ENCODE peak calls at places on chromosomes 12 and 14, in five cellular contexts. I, X, G, C and D are unnamed samples.
A peak's percentile ranks its signal among the peaks of the same experiment; 100 is the strongest.

GRCh38 chr14:77322209-77322902 is 1.5 kb downstream of the GSTZ1 start:
- DNase-seq in G (no peak), I (no peak), C (no peak), X (no peak), D (no peak)

GRCh38 chr12:92365836-92366235 is 220.2 kb upstream of the BTG1 start:
- DNase-seq in C (no peak), X (no peak), G (no peak), I (no peak), D (no peak)

GRCh38 chr12:4118017-4118510 is 155.5 kb upstream of the CCND2 start:
- DNase-seq in X (peak; percentile 65), C (peak; percentile 37), I (peak; percentile 74), G (peak; percentile 64), D (peak; percentile 42)

GRCh38 chr14:69059658-69060648 is 80.9 kb upstream of the ACTN1 start:
- DNase-seq in X (no peak), G (peak; percentile 97), I (peak; percentile 99), C (peak; percentile 91), D (peak; percentile 99)

GRCh38 chr12:27425306-27425705 is 21.2 kb upstream of the SMCO2 start:
- DNase-seq in I (peak; percentile 21), X (no peak), G (peak; percentile 18), C (no peak), D (peak; percentile 37)

GRCh38 chr12:6114476-6114870 is 10.0 kb downstream of the VWF start:
- DNase-seq in I (no peak), G (no peak), C (no peak), X (no peak), D (no peak)

GRCh38 chr12:11839093-11839641 is 189.7 kb downstream of the ETV6 start:
- DNase-seq in I (peak; percentile 29), C (no peak), G (peak; percentile 49), X (no peak), D (peak; percentile 83)

GRCh38 chr14:21923820-21924219 is 250.2 kb upstream of the OR4E1 start:
- DNase-seq in X (no peak), C (no peak), G (no peak), I (no peak), D (no peak)

GRCh38 chr14:37060496-37061260 is 111.7 kb downstream of the SLC25A21 start:
- DNase-seq in C (no peak), X (no peak), G (no peak), I (no peak), D (no peak)

GRCh38 chr14:64997108-64997794 is 10.6 kb downstream of the FNTB start:
- DNase-seq in C (no peak), I (no peak), X (no peak), G (no peak), D (no peak)

GRCh38 chr12:115308918-115309317 is 624.9 kb upstream of the TBX3 start:
- DNase-seq in G (no peak), C (peak; percentile 40), I (no peak), X (no peak), D (no peak)

GRCh38 chr14:105087963-105088811 is 23.0 kb upstream of the GPR132 start:
- DNase-seq in G (peak; percentile 72), X (no peak), C (peak; percentile 67), I (peak; percentile 87), D (peak; percentile 68)

GRCh38 chr14:48735607-48736006 is 850.6 kb downstream of the RPS29 start:
- DNase-seq in C (no peak), G (no peak), I (peak; percentile 48), X (no peak), D (no peak)

GRCh38 chr12:26523708-26524150 is 309.3 kb downstream of the ITPR2 start:
- DNase-seq in G (peak; percentile 99), I (peak; percentile 97), X (no peak), C (peak; percentile 95), D (peak; percentile 96)

GRCh38 chr12:115166698-115167315 is 482.8 kb upstream of the TBX3 start:
- DNase-seq in I (peak; percentile 55), C (peak; percentile 48), X (no peak), G (peak; percentile 70), D (peak; percentile 73)

GRCh38 chr14:44889600-44890479 is 71.9 kb downstream of the KLHL28 start:
- DNase-seq in C (no peak), G (no peak), I (no peak), X (no peak), D (no peak)

GRCh38 chr12:49777341-49777740 is 36.0 kb downstream of the TMBIM6 start:
- DNase-seq in X (no peak), I (no peak), C (no peak), G (no peak), D (no peak)

GRCh38 chr14:101717663-101718490 is 43.6 kb upstream of the PPP2R5C start:
- DNase-seq in C (no peak), I (no peak), X (no peak), G (no peak), D (no peak)

GRCh38 chr14:67529947-67530935 is 2.8 kb upstream of the PLEKHH1 start:
- DNase-seq in X (no peak), C (no peak), G (no peak), I (no peak), D (no peak)

GRCh38 chr14:95998656-95999055 is 40.5 kb upstream of the C14orf132 start:
- DNase-seq in G (peak; percentile 73), C (peak; percentile 50), X (no peak), I (peak; percentile 50), D (peak; percentile 53)

GRCh38 chr12:90828621-90829020 is 126.4 kb downstream of the CCER1 start:
- DNase-seq in C (no peak), G (no peak), I (no peak), X (no peak), D (no peak)

GRCh38 chr12:106519587-106519986 is 63.2 kb upstream of the RFX4 start:
- DNase-seq in I (peak; percentile 56), C (peak; percentile 11), G (peak; percentile 15), X (no peak), D (peak; percentile 30)

GRCh38 chr12:5440973-5441372 is 9.1 kb downstream of the NTF3 start:
- DNase-seq in G (no peak), X (no peak), C (no peak), I (no peak), D (no peak)

GRCh38 chr12:79857675-79858074 is 77.2 kb downstream of the PPP1R12A start:
- DNase-seq in X (no peak), G (no peak), C (no peak), I (peak; percentile 13), D (no peak)

GRCh38 chr14:75259946-75260545 is 18.6 kb upstream of the FOS start:
- DNase-seq in I (peak; percentile 92), C (peak; percentile 36), G (no peak), X (no peak), D (no peak)

GRCh38 chr12:132266370-132266769 is 63.0 kb downstream of the GALNT9 start:
- DNase-seq in G (no peak), C (no peak), I (no peak), X (no peak), D (no peak)

GRCh38 chr12:18224745-18225144 is 36.6 kb upstream of the PIK3C2G start:
- DNase-seq in C (peak; percentile 48), I (peak; percentile 23), G (peak; percentile 77), X (no peak), D (peak; percentile 62)

GRCh38 chr12:128111333-128111732 is 155.6 kb upstream of the TMEM132C start:
- DNase-seq in G (no peak), C (no peak), X (no peak), I (no peak), D (no peak)

GRCh38 chr12:96811083-96811482 is 96.0 kb upstream of the NEDD1 start:
- DNase-seq in G (peak; percentile 79), I (peak; percentile 43), C (peak; percentile 52), X (no peak), D (peak; percentile 98)

GRCh38 chr14:39212034-39212433 is 21.7 kb upstream of the MIA2 start:
- DNase-seq in G (no peak), C (no peak), X (no peak), I (no peak), D (peak; percentile 40)

DNA sequence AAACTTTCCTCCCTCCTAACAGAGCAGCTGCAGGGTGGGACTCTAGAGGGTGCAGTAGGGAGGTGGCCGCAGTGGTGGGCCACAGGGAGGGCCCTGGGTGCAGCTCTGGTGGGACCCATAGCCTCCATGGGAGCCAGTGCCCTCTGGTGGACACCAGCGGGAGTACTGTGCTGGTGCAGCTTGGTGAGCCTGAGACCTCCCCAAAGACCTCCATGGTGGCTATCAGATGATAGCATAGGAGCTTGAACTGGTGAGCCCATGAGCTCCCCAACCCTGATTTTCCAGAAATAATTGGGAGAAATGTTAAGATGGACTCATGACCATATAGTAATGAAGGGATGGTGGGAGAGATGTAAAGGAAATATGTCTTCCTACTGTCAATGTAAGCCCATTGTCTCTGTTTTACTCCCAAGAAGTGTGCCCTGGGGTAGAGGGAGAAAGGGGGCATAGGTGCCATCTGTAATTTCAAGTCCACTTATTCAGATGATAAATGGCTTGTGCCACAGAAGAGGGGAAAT is 98.7 kb downstream of the GAS2L3 start:
- DNase-seq in X (peak; percentile 19), I (no peak), G (peak; percentile 22), C (no peak), D (peak; percentile 15)
- TF ChIP-seq CTCF in X (peak; percentile 89), I (peak; percentile 46), G (peak; percentile 75), C (peak; percentile 52), D (peak; percentile 70)

GRCh38 chr12:104764225-104765073 is 193.6 kb downstream of the SLC41A2 start:
- DNase-seq in I (no peak), C (peak; percentile 53), X (peak; percentile 41), G (no peak), D (no peak)
- H3K4me3 ChIP-seq in I (no peak overlapping the region), C (no peak overlapping the region), X (no peak overlapping the region), G (no peak overlapping the region), D (no peak overlapping the region)

DNA sequence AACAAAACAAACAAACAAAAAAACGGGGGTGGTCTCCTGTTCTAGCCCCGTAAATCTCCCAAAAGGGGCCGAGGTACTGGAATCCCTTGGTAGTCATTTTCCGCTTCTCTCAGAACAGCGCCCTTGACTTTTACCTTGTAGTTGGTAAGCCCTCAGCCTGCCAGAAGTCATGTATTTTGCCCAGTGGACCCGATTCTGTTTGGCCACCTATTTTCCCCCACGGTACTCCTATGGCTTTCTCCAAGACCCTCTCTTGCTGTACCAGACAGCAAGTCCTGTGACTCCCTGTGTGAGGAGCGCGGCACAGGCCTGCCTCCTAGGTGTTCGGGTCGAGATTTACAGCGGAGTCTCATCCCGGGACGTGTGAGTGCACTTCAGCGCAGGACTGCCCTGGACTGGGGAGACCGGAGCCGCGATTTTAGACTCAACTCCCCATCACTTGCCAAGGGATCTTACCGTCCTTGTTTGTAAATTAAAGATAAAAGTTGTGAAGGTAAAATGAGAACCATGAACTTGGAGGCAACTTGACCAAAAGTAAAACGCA is 1.1 kb upstream of the MBD6 start:
- DNase-seq in I (peak; percentile 78), C (peak; percentile 52), X (no peak), G (peak; percentile 72), D (peak; percentile 55)
- TF ChIP-seq CTCF in I (no peak), C (no peak), X (no peak), G (no peak), D (no peak)

DNA sequence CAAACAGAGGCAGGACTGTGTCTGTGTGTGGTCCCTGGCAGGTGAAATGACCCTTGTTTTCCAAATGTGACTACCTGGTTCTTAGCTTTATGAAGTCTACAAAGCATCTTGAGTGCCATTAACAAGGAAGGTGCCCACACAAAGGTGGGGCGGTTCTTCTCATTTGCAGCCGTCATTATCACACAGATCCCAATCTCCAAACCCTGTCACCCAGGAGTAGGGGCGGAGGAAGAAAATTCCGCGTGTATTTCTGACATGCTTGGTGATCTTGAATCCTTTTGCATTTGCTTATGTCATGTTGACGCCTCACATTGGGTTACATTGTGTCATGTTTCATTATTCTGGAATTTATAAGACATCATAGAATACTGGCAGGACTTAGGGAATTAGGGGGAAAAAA is 277.3 kb downstream of the VRK1 start:
- DNase-seq in G (no peak), I (no peak), C (no peak), X (no peak), D (no peak)
- H3K4me3 ChIP-seq in G (no peak overlapping the region), I (no peak overlapping the region), C (no peak overlapping the region), X (no peak overlapping the region), D (no peak overlapping the region)